ENCODE peak calls at places on chromosomes 12 and 14, in five cellular contexts. T is GM23248, Z is endothelial cell of umbilical vein, O is astrocyte, J is ascending aorta. U is an unnamed sample. For H3K4me1, the result is how much of the 10 kb centered on the place peaks cover.

GRCh38 chr12:63387736-63388135 is 236.7 kb upstream of the AVPR1A start:
- DNase-seq in T (no peak), Z (no peak), O (no peak), J (no peak), U (no peak)

GRCh38 chr14:100855256-100855930 is 29.5 kb downstream of the MEG3 start:
- DNase-seq in T (no peak), Z (no peak), O (no peak), J (no peak), U (peak)

GRCh38 chr12:120538281-120539156 is 4.4 kb downstream of the RNF10 start:
- DNase-seq in T (peak), Z (peak), O (peak), J (no peak), U (no peak)

GRCh38 chr12:14993537-14994266 is 20.9 kb downstream of the PDE6H start:
- DNase-seq in T (peak), Z (no peak), O (peak), J (no peak), U (no peak)

GRCh38 chr14:40252817-40253447 is 820.7 kb upstream of the FBXO33 start:
- DNase-seq in T (no peak), Z (no peak), O (no peak), J (no peak), U (no peak)

GRCh38 chr14:68293404-68293803 is 473.8 kb downstream of the RAD51B start:
- DNase-seq in T (no peak), Z (peak), O (no peak), J (no peak), U (no peak)

GRCh38 chr14:68775614-68776126 is 17.2 kb downstream of the ZFP36L1 start:
- DNase-seq in T (no peak), Z (no peak), O (no peak), J (no peak), U (no peak)

GRCh38 chr12:76457818-76458217 is 101.8 kb downstream of the OSBPL8 start:
- DNase-seq in T (no peak), Z (no peak), O (no peak), J (no peak), U (no peak)

GRCh38 chr12:21827135-21827534 is 52.6 kb upstream of the KCNJ8 start:
- DNase-seq in T (no peak), Z (no peak), O (no peak), J (no peak), U (no peak)

GRCh38 chr12:79451988-79452387 is 238.8 kb downstream of the PAWR start:
- DNase-seq in T (peak), Z (peak), O (peak), J (peak), U (peak)

GRCh38 chr12:123267991-123268843 is 3.4 kb downstream of the CDK2AP1 start:
- DNase-seq in T (no peak), Z (peak), O (peak), J (no peak), U (no peak)

GRCh38 chr12:60308366-60309000 is 712.7 kb downstream of the SLC16A7 start:
- DNase-seq in T (peak), Z (no peak), O (peak), J (no peak), U (no peak)

GRCh38 chr12:54300732-54301427 is at the start of gene NFE2:
- DNase-seq in T (peak), Z (no peak), O (peak), J (no peak), U (peak)

GRCh38 chr14:93538411-93538810 is 107.7 kb downstream of the UNC79 start:
- DNase-seq in T (peak), Z (no peak), O (no peak), J (no peak), U (no peak)

GRCh38 chr12:56874821-56875220 is 59.4 kb downstream of the SDR9C7 start:
- DNase-seq in T (no peak), Z (no peak), O (no peak), J (no peak), U (no peak)

GRCh38 chr12:57176846-57177245 is 29.4 kb upstream of the LRP1-AS start:
- DNase-seq in T (peak), Z (no peak), O (no peak), J (no peak), U (no peak)

GRCh38 chr12:54370218-54370730 is 6.0 kb upstream of the GPR84 start:
- DNase-seq in T (peak), Z (peak), O (peak), J (no peak), U (no peak)

GRCh38 chr14:95097385-95097784 is 59.9 kb downstream of the DICER1 start:
- DNase-seq in T (peak), Z (no peak), O (peak), J (no peak), U (no peak)

GRCh38 chr14:36256131-36256801 is 64.2 kb downstream of the MBIP start:
- DNase-seq in T (peak), Z (no peak), O (no peak), J (no peak), U (no peak)

GRCh38 chr12:96419576-96420254 is 19.5 kb upstream of the CDK17 start:
- DNase-seq in T (no peak), Z (peak), O (no peak), J (no peak), U (no peak)

GRCh38 chr12:94207467-94208432 is 59.4 kb downstream of the PLXNC1 start:
- DNase-seq in T (no peak), Z (no peak), O (no peak), J (no peak), U (no peak)

GRCh38 chr14:105529506-105530445 is 3.4 kb downstream of the TMEM121 start:
- DNase-seq in T (no peak), Z (no peak), O (no peak), J (no peak), U (peak)

GRCh38 chr14:75982724-75983358 is 1.0 kb upstream of the TGFB3 start:
- DNase-seq in T (peak), Z (peak), O (no peak), J (no peak), U (no peak)

GRCh38 chr12:2385529-2385928 is 332.7 kb downstream of the CACNA1C start:
- DNase-seq in T (no peak), Z (no peak), O (no peak), J (no peak), U (no peak)

GRCh38 chr12:2384029-2384386 is 331.2 kb downstream of the CACNA1C start:
- DNase-seq in T (no peak), Z (no peak), O (no peak), J (no peak), U (no peak)

GRCh38 chr12:2384533-2385328 is 331.9 kb downstream of the CACNA1C start:
- DNase-seq in T (peak), Z (no peak), O (peak), J (no peak), U (no peak)

GRCh38 chr12:2387051-2387834 is 334.5 kb downstream of the CACNA1C start:
- DNase-seq in T (peak), Z (no peak), O (peak), J (no peak), U (no peak)

GRCh38 chr12:2386566-2386965 is 333.8 kb downstream of the CACNA1C start:
- DNase-seq in T (no peak), Z (no peak), O (no peak), J (no peak), U (no peak)
- H3K4me1 ChIP-seq in T (under half), Z (under half), O (under half), J (under half), U (under half)

GRCh38 chr12:58419182-58419760 is 477.9 kb downstream of the ATP23 start:
- DNase-seq in T (no peak), Z (no peak), O (no peak), J (no peak), U (no peak)

GRCh38 chr12:58421990-58422389 is 480.6 kb downstream of the ATP23 start:
- DNase-seq in T (no peak), Z (no peak), O (no peak), J (no peak), U (no peak)

GRCh38 chr12:58420496-58420895 is 479.1 kb downstream of the ATP23 start:
- DNase-seq in T (peak), Z (peak), O (peak), J (no peak), U (no peak)

GRCh38 chr12:58416211-58416610 is 474.8 kb downstream of the ATP23 start:
- DNase-seq in T (peak), Z (peak), O (peak), J (no peak), U (no peak)

GRCh38 chr12:58419905-58420304 is 478.5 kb downstream of the ATP23 start:
- DNase-seq in T (peak), Z (peak), O (peak), J (no peak), U (no peak)
- H3K4me1 ChIP-seq in T (half or more), Z (under half), O (under half), J (under half), U (under half)

DNA sequence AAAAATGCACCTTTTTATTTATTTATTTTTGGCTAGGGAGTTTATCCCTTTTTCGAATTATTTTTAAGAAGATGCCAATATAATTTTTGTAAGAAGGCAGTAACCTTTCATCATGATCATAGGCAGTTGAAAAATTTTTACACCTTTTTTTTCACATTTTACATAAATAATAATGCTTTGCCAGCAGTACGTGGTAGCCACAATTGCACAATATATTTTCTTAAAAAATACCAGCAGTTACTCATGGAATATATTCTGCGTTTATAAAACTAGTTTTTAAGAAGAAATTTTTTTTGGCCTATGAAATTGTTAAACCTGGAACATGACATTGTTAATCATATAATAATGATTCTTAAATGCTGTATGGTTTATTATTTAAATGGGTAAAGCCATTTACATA is 14.9 kb upstream of the SNAPC1 start:
- DNase-seq in T (peak), Z (no peak), O (no peak), J (no peak), U (no peak)
- H3K4me1 ChIP-seq in T (half or more), Z (under half), O (under half), J (under half), U (under half)

DNA sequence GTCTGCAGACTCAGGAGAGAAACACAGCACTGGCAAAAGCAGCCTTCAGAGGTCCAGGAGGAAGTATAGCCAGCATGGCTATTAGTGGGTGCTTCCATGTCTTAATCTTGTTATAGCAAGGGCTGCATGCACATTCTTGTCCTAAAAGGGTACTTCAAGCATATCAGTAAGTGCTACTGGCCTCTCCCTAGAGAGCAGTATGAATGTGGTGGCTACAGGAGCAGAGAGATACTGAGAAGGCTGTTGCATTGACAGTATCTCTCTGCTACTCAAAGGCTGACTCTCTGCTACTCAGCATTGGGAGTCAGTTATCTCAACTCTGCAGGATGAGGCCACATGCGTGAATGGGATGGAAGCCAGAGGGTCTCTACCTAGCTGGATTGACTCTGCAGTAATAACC is 2.0 kb downstream of the GARIN6 start:
- DNase-seq in T (no peak), Z (no peak), O (no peak), J (no peak), U (no peak)
- H3K4me1 ChIP-seq in T (under half), Z (under half), O (under half), J (under half), U (under half)

GRCh38 chr14:52949711-52950409 is 990 bp downstream of the FERMT2 start:
- DNase-seq in T (peak), Z (peak), O (peak), J (no peak), U (no peak)
- H3K4me1 ChIP-seq in T (under half), Z (under half), O (under half), J (under half), U (under half)